ENCODE peak calls at places on chromosomes 16 and 17, in ten cellular contexts. One of them, this sample, is unnamed.

GRCh38 chr17:31269597-31269996 is 27.4 kb downstream of the OMG start:
- DNase-seq in Calu3: peak; percentile 41
- DNase-seq in effector CD4-positive, alpha-beta T cell: no peak
- DNase-seq in body of pancreas: peak; percentile 3
- DNase-seq in activated naive CD4-positive, alpha-beta T cell treated with anti-CD3 and anti-CD28 coated beads for 36 hours: no peak
- DNase-seq in ascending aorta: peak; percentile 73
- DNase-seq in endothelial cell: peak; percentile 12
- DNase-seq in NCI-H1092: no peak
- DNase-seq in left ventricle myocardium inferior: no peak
- DNase-seq in activated effector memory CD4-positive, alpha-beta T cell treated with anti-CD3 and anti-CD28 coated beads, Interleukin-2, amount 50 U/mL, for 16 hours: no peak
- DNase-seq in this sample: peak; percentile 9

GRCh38 chr17:76912585-76912984 is 44.4 kb downstream of the MGAT5B start:
- DNase-seq in Calu3: no peak
- DNase-seq in effector CD4-positive, alpha-beta T cell: no peak
- DNase-seq in body of pancreas: no peak
- DNase-seq in activated naive CD4-positive, alpha-beta T cell treated with anti-CD3 and anti-CD28 coated beads for 36 hours: no peak
- DNase-seq in ascending aorta: no peak
- DNase-seq in endothelial cell: no peak
- DNase-seq in NCI-H1092: no peak
- DNase-seq in left ventricle myocardium inferior: no peak
- DNase-seq in activated effector memory CD4-positive, alpha-beta T cell treated with anti-CD3 and anti-CD28 coated beads, Interleukin-2, amount 50 U/mL, for 16 hours: no peak
- DNase-seq in this sample: no peak

GRCh38 chr17:34234616-34235015 is 20.5 kb upstream of the CCL2 start:
- DNase-seq in Calu3: no peak
- DNase-seq in effector CD4-positive, alpha-beta T cell: no peak
- DNase-seq in body of pancreas: no peak
- DNase-seq in activated naive CD4-positive, alpha-beta T cell treated with anti-CD3 and anti-CD28 coated beads for 36 hours: no peak
- DNase-seq in ascending aorta: no peak
- DNase-seq in endothelial cell: no peak
- DNase-seq in NCI-H1092: no peak
- DNase-seq in left ventricle myocardium inferior: no peak
- DNase-seq in activated effector memory CD4-positive, alpha-beta T cell treated with anti-CD3 and anti-CD28 coated beads, Interleukin-2, amount 50 U/mL, for 16 hours: no peak
- DNase-seq in this sample: no peak

GRCh38 chr17:77235370-77236080 is 94.8 kb downstream of the SEC14L1 start:
- DNase-seq in Calu3: no peak
- DNase-seq in effector CD4-positive, alpha-beta T cell: no peak
- DNase-seq in body of pancreas: peak; percentile 54
- DNase-seq in activated naive CD4-positive, alpha-beta T cell treated with anti-CD3 and anti-CD28 coated beads for 36 hours: peak; percentile 62
- DNase-seq in ascending aorta: peak; percentile 85
- DNase-seq in endothelial cell: no peak
- DNase-seq in NCI-H1092: no peak
- DNase-seq in left ventricle myocardium inferior: peak; percentile 45
- DNase-seq in activated effector memory CD4-positive, alpha-beta T cell treated with anti-CD3 and anti-CD28 coated beads, Interleukin-2, amount 50 U/mL, for 16 hours: no peak
- DNase-seq in this sample: no peak

GRCh38 chr16:50666658-50667496 is 14.2 kb downstream of the SNX20 start:
- DNase-seq in Calu3: no peak
- DNase-seq in effector CD4-positive, alpha-beta T cell: no peak
- DNase-seq in body of pancreas: no peak
- DNase-seq in activated naive CD4-positive, alpha-beta T cell treated with anti-CD3 and anti-CD28 coated beads for 36 hours: peak; percentile 71
- DNase-seq in ascending aorta: no peak
- DNase-seq in endothelial cell: no peak
- DNase-seq in NCI-H1092: no peak
- DNase-seq in left ventricle myocardium inferior: no peak
- DNase-seq in activated effector memory CD4-positive, alpha-beta T cell treated with anti-CD3 and anti-CD28 coated beads, Interleukin-2, amount 50 U/mL, for 16 hours: peak; percentile 80
- DNase-seq in this sample: no peak

GRCh38 chr16:83586036-83586810 is 221.6 kb upstream of the HSBP1 start:
- DNase-seq in Calu3: no peak
- DNase-seq in effector CD4-positive, alpha-beta T cell: no peak
- DNase-seq in body of pancreas: no peak
- DNase-seq in activated naive CD4-positive, alpha-beta T cell treated with anti-CD3 and anti-CD28 coated beads for 36 hours: no peak
- DNase-seq in ascending aorta: no peak
- DNase-seq in endothelial cell: no peak
- DNase-seq in NCI-H1092: peak; percentile 49
- DNase-seq in left ventricle myocardium inferior: no peak
- DNase-seq in activated effector memory CD4-positive, alpha-beta T cell treated with anti-CD3 and anti-CD28 coated beads, Interleukin-2, amount 50 U/mL, for 16 hours: no peak
- DNase-seq in this sample: no peak

GRCh38 chr17:55133583-55133982 is 131.2 kb upstream of the HLF start:
- DNase-seq in Calu3: no peak
- DNase-seq in effector CD4-positive, alpha-beta T cell: no peak
- DNase-seq in body of pancreas: no peak
- DNase-seq in activated naive CD4-positive, alpha-beta T cell treated with anti-CD3 and anti-CD28 coated beads for 36 hours: no peak
- DNase-seq in ascending aorta: no peak
- DNase-seq in endothelial cell: no peak
- DNase-seq in NCI-H1092: no peak
- DNase-seq in left ventricle myocardium inferior: no peak
- DNase-seq in activated effector memory CD4-positive, alpha-beta T cell treated with anti-CD3 and anti-CD28 coated beads, Interleukin-2, amount 50 U/mL, for 16 hours: no peak
- DNase-seq in this sample: no peak

GRCh38 chr17:7246779-7247178 is 4.5 kb upstream of the GABARAP start:
- DNase-seq in Calu3: no peak
- DNase-seq in effector CD4-positive, alpha-beta T cell: no peak
- DNase-seq in body of pancreas: no peak
- DNase-seq in activated naive CD4-positive, alpha-beta T cell treated with anti-CD3 and anti-CD28 coated beads for 36 hours: no peak
- DNase-seq in ascending aorta: no peak
- DNase-seq in endothelial cell: no peak
- DNase-seq in NCI-H1092: no peak
- DNase-seq in left ventricle myocardium inferior: no peak
- DNase-seq in activated effector memory CD4-positive, alpha-beta T cell treated with anti-CD3 and anti-CD28 coated beads, Interleukin-2, amount 50 U/mL, for 16 hours: no peak
- DNase-seq in this sample: no peak

GRCh38 chr16:66036775-66037715 is 329.4 kb upstream of the CDH5 start:
- DNase-seq in Calu3: no peak
- DNase-seq in effector CD4-positive, alpha-beta T cell: no peak
- DNase-seq in body of pancreas: peak; percentile 22
- DNase-seq in activated naive CD4-positive, alpha-beta T cell treated with anti-CD3 and anti-CD28 coated beads for 36 hours: no peak
- DNase-seq in ascending aorta: peak; percentile 67
- DNase-seq in endothelial cell: no peak
- DNase-seq in NCI-H1092: no peak
- DNase-seq in left ventricle myocardium inferior: no peak
- DNase-seq in activated effector memory CD4-positive, alpha-beta T cell treated with anti-CD3 and anti-CD28 coated beads, Interleukin-2, amount 50 U/mL, for 16 hours: no peak
- DNase-seq in this sample: no peak

GRCh38 chr16:4344659-4345438 is 6.3 kb downstream of the PAM16 start:
- DNase-seq in Calu3: no peak
- DNase-seq in effector CD4-positive, alpha-beta T cell: no peak
- DNase-seq in body of pancreas: peak; percentile 30
- DNase-seq in activated naive CD4-positive, alpha-beta T cell treated with anti-CD3 and anti-CD28 coated beads for 36 hours: no peak
- DNase-seq in ascending aorta: no peak
- DNase-seq in endothelial cell: no peak
- DNase-seq in NCI-H1092: peak; percentile 66
- DNase-seq in left ventricle myocardium inferior: no peak
- DNase-seq in activated effector memory CD4-positive, alpha-beta T cell treated with anti-CD3 and anti-CD28 coated beads, Interleukin-2, amount 50 U/mL, for 16 hours: no peak
- DNase-seq in this sample: no peak

GRCh38 chr17:50258647-50259483 is 15.4 kb upstream of the TMEM92 start:
- DNase-seq in Calu3: no peak
- DNase-seq in effector CD4-positive, alpha-beta T cell: no peak
- DNase-seq in body of pancreas: no peak
- DNase-seq in activated naive CD4-positive, alpha-beta T cell treated with anti-CD3 and anti-CD28 coated beads for 36 hours: no peak
- DNase-seq in ascending aorta: peak; percentile 66
- DNase-seq in endothelial cell: no peak
- DNase-seq in NCI-H1092: no peak
- DNase-seq in left ventricle myocardium inferior: no peak
- DNase-seq in activated effector memory CD4-positive, alpha-beta T cell treated with anti-CD3 and anti-CD28 coated beads, Interleukin-2, amount 50 U/mL, for 16 hours: no peak
- DNase-seq in this sample: no peak

GRCh38 chr17:27381007-27381501 is 75.2 kb upstream of the KSR1 start:
- DNase-seq in Calu3: peak; percentile 87
- DNase-seq in effector CD4-positive, alpha-beta T cell: peak; percentile 64
- DNase-seq in body of pancreas: peak; percentile 60
- DNase-seq in activated naive CD4-positive, alpha-beta T cell treated with anti-CD3 and anti-CD28 coated beads for 36 hours: peak; percentile 87
- DNase-seq in ascending aorta: peak; percentile 80
- DNase-seq in endothelial cell: peak; percentile 85
- DNase-seq in NCI-H1092: peak; percentile 43
- DNase-seq in left ventricle myocardium inferior: peak; percentile 66
- DNase-seq in activated effector memory CD4-positive, alpha-beta T cell treated with anti-CD3 and anti-CD28 coated beads, Interleukin-2, amount 50 U/mL, for 16 hours: peak; percentile 92
- DNase-seq in this sample: no peak

GRCh38 chr16:52799149-52799548 is 252.2 kb upstream of the TOX3 start:
- DNase-seq in Calu3: no peak
- DNase-seq in effector CD4-positive, alpha-beta T cell: no peak
- DNase-seq in body of pancreas: no peak
- DNase-seq in activated naive CD4-positive, alpha-beta T cell treated with anti-CD3 and anti-CD28 coated beads for 36 hours: no peak
- DNase-seq in ascending aorta: no peak
- DNase-seq in endothelial cell: no peak
- DNase-seq in NCI-H1092: no peak
- DNase-seq in left ventricle myocardium inferior: no peak
- DNase-seq in activated effector memory CD4-positive, alpha-beta T cell treated with anti-CD3 and anti-CD28 coated beads, Interleukin-2, amount 50 U/mL, for 16 hours: no peak
- DNase-seq in this sample: no peak

GRCh38 chr17:77356690-77357201 is 216.0 kb downstream of the SEC14L1 start:
- DNase-seq in Calu3: no peak
- DNase-seq in effector CD4-positive, alpha-beta T cell: no peak
- DNase-seq in body of pancreas: no peak
- DNase-seq in activated naive CD4-positive, alpha-beta T cell treated with anti-CD3 and anti-CD28 coated beads for 36 hours: no peak
- DNase-seq in ascending aorta: peak; percentile 61
- DNase-seq in endothelial cell: peak; percentile 21
- DNase-seq in NCI-H1092: peak; percentile 10
- DNase-seq in left ventricle myocardium inferior: no peak
- DNase-seq in activated effector memory CD4-positive, alpha-beta T cell treated with anti-CD3 and anti-CD28 coated beads, Interleukin-2, amount 50 U/mL, for 16 hours: peak; percentile 62
- DNase-seq in this sample: no peak

GRCh38 chr17:6507535-6507934 is 48.8 kb downstream of the PITPNM3 start:
- DNase-seq in Calu3: peak; percentile 64
- DNase-seq in effector CD4-positive, alpha-beta T cell: no peak
- DNase-seq in body of pancreas: no peak
- DNase-seq in activated naive CD4-positive, alpha-beta T cell treated with anti-CD3 and anti-CD28 coated beads for 36 hours: no peak
- DNase-seq in ascending aorta: no peak
- DNase-seq in endothelial cell: no peak
- DNase-seq in NCI-H1092: no peak
- DNase-seq in left ventricle myocardium inferior: no peak
- DNase-seq in activated effector memory CD4-positive, alpha-beta T cell treated with anti-CD3 and anti-CD28 coated beads, Interleukin-2, amount 50 U/mL, for 16 hours: no peak
- DNase-seq in this sample: peak; percentile 52

GRCh38 chr17:67211742-67212141 is 33.3 kb downstream of the HELZ start:
- DNase-seq in Calu3: no peak
- DNase-seq in effector CD4-positive, alpha-beta T cell: no peak
- DNase-seq in body of pancreas: no peak
- DNase-seq in activated naive CD4-positive, alpha-beta T cell treated with anti-CD3 and anti-CD28 coated beads for 36 hours: no peak
- DNase-seq in ascending aorta: no peak
- DNase-seq in endothelial cell: no peak
- DNase-seq in NCI-H1092: no peak
- DNase-seq in left ventricle myocardium inferior: no peak
- DNase-seq in activated effector memory CD4-positive, alpha-beta T cell treated with anti-CD3 and anti-CD28 coated beads, Interleukin-2, amount 50 U/mL, for 16 hours: no peak
- DNase-seq in this sample: no peak

GRCh38 chr17:10743316-10744009 is 13.6 kb upstream of the TMEM220 start:
- DNase-seq in Calu3: no peak
- DNase-seq in effector CD4-positive, alpha-beta T cell: no peak
- DNase-seq in body of pancreas: no peak
- DNase-seq in activated naive CD4-positive, alpha-beta T cell treated with anti-CD3 and anti-CD28 coated beads for 36 hours: no peak
- DNase-seq in ascending aorta: peak; percentile 58
- DNase-seq in endothelial cell: no peak
- DNase-seq in NCI-H1092: no peak
- DNase-seq in left ventricle myocardium inferior: no peak
- DNase-seq in activated effector memory CD4-positive, alpha-beta T cell treated with anti-CD3 and anti-CD28 coated beads, Interleukin-2, amount 50 U/mL, for 16 hours: no peak
- DNase-seq in this sample: no peak

GRCh38 chr17:71964559-71964958 is 156.3 kb upstream of the SOX9 start:
- DNase-seq in Calu3: no peak
- DNase-seq in effector CD4-positive, alpha-beta T cell: no peak
- DNase-seq in body of pancreas: no peak
- DNase-seq in activated naive CD4-positive, alpha-beta T cell treated with anti-CD3 and anti-CD28 coated beads for 36 hours: no peak
- DNase-seq in ascending aorta: no peak
- DNase-seq in endothelial cell: no peak
- DNase-seq in NCI-H1092: no peak
- DNase-seq in left ventricle myocardium inferior: no peak
- DNase-seq in activated effector memory CD4-positive, alpha-beta T cell treated with anti-CD3 and anti-CD28 coated beads, Interleukin-2, amount 50 U/mL, for 16 hours: no peak
- DNase-seq in this sample: no peak

GRCh38 chr16:25838724-25839186 is 147.0 kb downstream of the HS3ST4 start:
- DNase-seq in Calu3: peak; percentile 12
- DNase-seq in effector CD4-positive, alpha-beta T cell: peak; percentile 8
- DNase-seq in body of pancreas: peak; percentile 48
- DNase-seq in activated naive CD4-positive, alpha-beta T cell treated with anti-CD3 and anti-CD28 coated beads for 36 hours: peak; percentile 39
- DNase-seq in ascending aorta: no peak
- DNase-seq in endothelial cell: peak; percentile 8
- DNase-seq in NCI-H1092: peak; percentile 56
- DNase-seq in left ventricle myocardium inferior: no peak
- DNase-seq in activated effector memory CD4-positive, alpha-beta T cell treated with anti-CD3 and anti-CD28 coated beads, Interleukin-2, amount 50 U/mL, for 16 hours: no peak
- DNase-seq in this sample: no peak

GRCh38 chr16:73053379-73054130 is 5.6 kb upstream of the ZFHX3 start:
- DNase-seq in Calu3: peak; percentile 53
- DNase-seq in effector CD4-positive, alpha-beta T cell: no peak
- DNase-seq in body of pancreas: no peak
- DNase-seq in activated naive CD4-positive, alpha-beta T cell treated with anti-CD3 and anti-CD28 coated beads for 36 hours: no peak
- DNase-seq in ascending aorta: peak; percentile 80
- DNase-seq in endothelial cell: no peak
- DNase-seq in NCI-H1092: peak; percentile 74
- DNase-seq in left ventricle myocardium inferior: no peak
- DNase-seq in activated effector memory CD4-positive, alpha-beta T cell treated with anti-CD3 and anti-CD28 coated beads, Interleukin-2, amount 50 U/mL, for 16 hours: no peak
- DNase-seq in this sample: no peak

GRCh38 chr17:17227608-17228520 is 9.1 kb downstream of the FLCN start:
- DNase-seq in Calu3: no peak
- DNase-seq in effector CD4-positive, alpha-beta T cell: no peak
- DNase-seq in body of pancreas: peak; percentile 33
- DNase-seq in activated naive CD4-positive, alpha-beta T cell treated with anti-CD3 and anti-CD28 coated beads for 36 hours: no peak
- DNase-seq in ascending aorta: no peak
- DNase-seq in endothelial cell: no peak
- DNase-seq in NCI-H1092: no peak
- DNase-seq in left ventricle myocardium inferior: peak; percentile 68
- DNase-seq in activated effector memory CD4-positive, alpha-beta T cell treated with anti-CD3 and anti-CD28 coated beads, Interleukin-2, amount 50 U/mL, for 16 hours: no peak
- DNase-seq in this sample: no peak